ENCODE peak calls at places on chromosomes 2 and 18, in six cellular contexts. D is astrocyte of the spinal cord; A is T-helper 9 cell; F is NAMALWA; W is activated naive CD4-positive, alpha-beta T cell; L is adipocyte. Y is an unnamed sample.

GRCh38 chr18:13530215-13530878 is 196.0 kb downstream of the FAM210A start:
- DNase-seq in D (no peak), A (no peak), F (no peak), W (no peak), L (no peak), Y (peak; percentile 70)

GRCh38 chr2:169452080-169452479 is 27.2 kb upstream of the BBS5 start:
- DNase-seq in D (peak; percentile 49), A (no peak), F (peak; percentile 61), W (no peak), L (peak; percentile 79), Y (no peak)

GRCh38 chr2:132272713-132273112 is 111.0 kb upstream of the ANKRD30BL start:
- DNase-seq in D (no peak), A (no peak), F (no peak), W (no peak), L (no peak), Y (no peak)

GRCh38 chr18:25646971-25647370 is 295.0 kb upstream of the ZNF521 start:
- DNase-seq in D (peak; percentile 80), A (no peak), F (no peak), W (no peak), L (peak; percentile 16), Y (no peak)

GRCh38 chr2:183455056-183455455 is 330.8 kb downstream of the NUP35 start:
- DNase-seq in D (no peak), A (no peak), F (no peak), W (no peak), L (no peak), Y (no peak)

GRCh38 chr2:67982956-67983355 is 79.8 kb downstream of the C1D start:
- DNase-seq in D (peak; percentile 41), A (no peak), F (no peak), W (no peak), L (peak; percentile 4), Y (no peak)

GRCh38 chr2:75241696-75242095 is 42.4 kb upstream of the TACR1 start:
- DNase-seq in D (peak; percentile 7), A (no peak), F (peak; percentile 57), W (no peak), L (no peak), Y (no peak)

GRCh38 chr2:74957886-74958276 is 562 bp upstream of the POLE4 start:
- DNase-seq in D (no peak), A (no peak), F (no peak), W (no peak), L (peak; percentile 35), Y (no peak)

GRCh38 chr2:50922506-50922905 is 109.4 kb downstream of the NRXN1 start:
- DNase-seq in D (no peak), A (no peak), F (peak; percentile 6), W (no peak), L (no peak), Y (no peak)

GRCh38 chr2:42359894-42360483 is 1.0 kb downstream of the COX7A2L start:
- DNase-seq in D (no peak), A (no peak), F (peak; percentile 66), W (no peak), L (peak; percentile 86), Y (no peak)

GRCh38 chr2:41836944-41837343 is 210.9 kb upstream of the PKDCC start:
- DNase-seq in D (peak; percentile 51), A (peak; percentile 19), F (peak; percentile 44), W (no peak), L (peak; percentile 59), Y (no peak)

GRCh38 chr2:191863988-191864387 is 17.1 kb upstream of the CAVIN2 start:
- DNase-seq in D (peak; percentile 30), A (no peak), F (no peak), W (no peak), L (peak; percentile 56), Y (no peak)

GRCh38 chr2:224555823-224556366 is 29.3 kb downstream of the CUL3 start:
- DNase-seq in D (no peak), A (no peak), F (no peak), W (no peak), L (no peak), Y (no peak)

GRCh38 chr2:80642465-80642864 is 337.9 kb upstream of the LRRTM1 start:
- DNase-seq in D (no peak), A (no peak), F (no peak), W (no peak), L (no peak), Y (no peak)

GRCh38 chr2:68222287-68222686 is 30.0 kb downstream of the PPP3R1 start:
- DNase-seq in D (no peak), A (no peak), F (no peak), W (no peak), L (no peak), Y (no peak)

GRCh38 chr2:27729198-27729597 is 42.3 kb upstream of the MRPL33 start:
- DNase-seq in D (no peak), A (no peak), F (no peak), W (no peak), L (peak; percentile 36), Y (no peak)

GRCh38 chr2:191566347-191566746 is 111.6 kb upstream of the NABP1 start:
- DNase-seq in D (peak; percentile 49), A (peak; percentile 66), F (peak; percentile 78), W (peak; percentile 15), L (peak; percentile 85), Y (no peak)

GRCh38 chr2:191677091-191677645 is 768 bp upstream of the NABP1 start:
- DNase-seq in D (peak; percentile 90), A (peak; percentile 11), F (peak; percentile 72), W (no peak), L (peak; percentile 87), Y (no peak)

GRCh38 chr2:65863713-65864112 is 431.3 kb upstream of the SPRED2 start:
- DNase-seq in D (no peak), A (no peak), F (no peak), W (no peak), L (no peak), Y (no peak)

GRCh38 chr2:237092920-237093781 is 7.5 kb downstream of the COPS8 start:
- DNase-seq in D (peak; percentile 80), A (no peak), F (no peak), W (no peak), L (peak; percentile 88), Y (no peak)

GRCh38 chr2:101781326-101781725 is 83.8 kb downstream of the MAP4K4 start:
- DNase-seq in D (no peak), A (no peak), F (peak; percentile 73), W (no peak), L (no peak), Y (no peak)

GRCh38 chr2:66929632-66930385 is 467.3 kb upstream of the ETAA1 start:
- DNase-seq in D (peak; percentile 72), A (no peak), F (no peak), W (no peak), L (peak; percentile 80), Y (no peak)

GRCh38 chr2:212912445-212913103 is 238.8 kb downstream of the IKZF2 start:
- DNase-seq in D (peak; percentile 62), A (no peak), F (no peak), W (no peak), L (peak; percentile 75), Y (no peak)

GRCh38 chr2:11309706-11310105 is 34.7 kb downstream of the ROCK2 start:
- DNase-seq in D (no peak), A (no peak), F (no peak), W (no peak), L (peak; percentile 54), Y (no peak)

GRCh38 chr2:62412347-62412742 is 93.7 kb downstream of the TMEM17 start:
- DNase-seq in D (peak; percentile 27), A (no peak), F (peak; percentile 18), W (no peak), L (no peak), Y (no peak)

GRCh38 chr18:34789768-34790344 is 79.8 kb downstream of the DTNA start:
- DNase-seq in D (no peak), A (no peak), F (no peak), W (no peak), L (no peak), Y (no peak)

GRCh38 chr2:150598383-150598782 is 110.9 kb upstream of the RND3 start:
- DNase-seq in D (peak; percentile 16), A (no peak), F (no peak), W (no peak), L (no peak), Y (no peak)

GRCh38 chr2:98763209-98763951 is 32.4 kb upstream of the MGAT4A start:
- DNase-seq in D (no peak), A (no peak), F (no peak), W (no peak), L (no peak), Y (no peak)

GRCh38 chr2:6764968-6765723 is 100.6 kb downstream of the CMPK2 start:
- DNase-seq in D (no peak), A (no peak), F (no peak), W (no peak), L (no peak), Y (no peak)

GRCh38 chr2:53886406-53887280 is 26.9 kb upstream of the GPR75 start:
- DNase-seq in D (no peak), A (no peak), F (no peak), W (no peak), L (no peak), Y (no peak)

GRCh38 chr2:40369619-40370397 is 82.1 kb downstream of the SLC8A1 start:
- DNase-seq in D (peak; percentile 80), A (no peak), F (no peak), W (no peak), L (peak; percentile 72), Y (no peak)

Y was measured in vagina.